ENCODE peak calls at places on chromosomes 7 and 10, in five cellular contexts. U is B cell; G is left ventricle myocardium inferior; J is CD8-positive, alpha-beta T cell; E is GM12865. D is an unnamed sample.

GRCh38 chr10:103197177-103197576 is 4.1 kb upstream of the NT5C2 start:
- DNase-seq in U (no peak), G (peak), E (no peak), J (no peak), D (no peak)

GRCh38 chr7:105224884-105225651 is 163.7 kb downstream of the SRPK2 start:
- DNase-seq in E (peak), J (no peak), G (no peak), U (no peak), D (peak)

GRCh38 chr10:103451091-103451801 is 924 bp downstream of the CALHM2 start:
- DNase-seq in U (peak), E (no peak), J (peak), G (peak), D (no peak)

GRCh38 chr7:115009736-115010435 is 88.0 kb downstream of the MDFIC start:
- DNase-seq in G (peak), E (no peak), J (no peak), U (no peak), D (no peak)

GRCh38 chr7:22433710-22434460 is 66.1 kb downstream of the STEAP1B start:
- DNase-seq in U (no peak), G (peak), J (no peak), E (no peak), D (no peak)

GRCh38 chr7:80114159-80114558 is 20.5 kb upstream of the GNAI1 start:
- DNase-seq in J (no peak), U (no peak), E (no peak), G (no peak), D (no peak)

GRCh38 chr7:18976715-18977466 is 140.5 kb downstream of the TWIST1 start:
- DNase-seq in U (no peak), G (no peak), J (no peak), E (no peak), D (no peak)

GRCh38 chr10:124741281-124741921 is 2.8 kb downstream of the FAM53B start:
- DNase-seq in E (peak), U (peak), J (peak), G (peak), D (no peak)

GRCh38 chr10:115402690-115403089 is 309.5 kb downstream of the ATRNL1 start:
- DNase-seq in J (no peak), E (no peak), G (no peak), U (no peak), D (no peak)

GRCh38 chr10:48444861-48445841 is 138.7 kb downstream of the MAPK8 start:
- DNase-seq in E (no peak), G (no peak), U (no peak), J (no peak), D (no peak)

GRCh38 chr10:116444527-116445142 is 17.0 kb downstream of the PNLIPRP3 start:
- DNase-seq in U (no peak), G (no peak), J (no peak), E (peak), D (no peak)

GRCh38 chr10:126455036-126455765 is 66.9 kb upstream of the ADAM12 start:
- DNase-seq in G (no peak), U (no peak), E (no peak), J (no peak), D (no peak)

GRCh38 chr7:41035788-41036187 is 667.1 kb downstream of the INHBA start:
- DNase-seq in G (no peak), J (no peak), U (no peak), E (no peak), D (no peak)

GRCh38 chr7:91940171-91940570 is 491 bp upstream of the AKAP9 start:
- DNase-seq in U (peak), J (peak), E (peak), G (no peak), D (no peak)

GRCh38 chr10:7192831-7193348 is 217.9 kb downstream of the SFMBT2 start:
- DNase-seq in E (no peak), G (no peak), U (peak), J (peak), D (no peak)

GRCh38 chr7:7237201-7237977 is 55.0 kb downstream of the C1GALT1 start:
- DNase-seq in E (no peak), U (no peak), J (no peak), G (no peak), D (no peak)

GRCh38 chr7:70935854-70936253 is 196.1 kb upstream of the GALNT17 start:
- DNase-seq in G (no peak), J (no peak), U (no peak), E (no peak), D (no peak)

GRCh38 chr10:117501460-117502035 is 41.0 kb upstream of the EMX2 start:
- DNase-seq in U (no peak), E (no peak), J (no peak), G (no peak), D (no peak)

GRCh38 chr10:129939416-129940275 is 24.4 kb downstream of the EBF3 start:
- DNase-seq in J (no peak), G (peak), U (no peak), E (no peak), D (no peak)

GRCh38 chr7:28224172-28224571 is 43.6 kb upstream of the JAZF1 start:
- DNase-seq in U (no peak), G (no peak), E (no peak), J (no peak), D (no peak)

GRCh38 chr7:50782376-50783208 is at the start of gene GRB10:
- DNase-seq in E (no peak), G (peak), J (no peak), U (peak), D (no peak)

GRCh38 chr10:132359305-132360040 is 27.5 kb downstream of the LRRC27 start:
- DNase-seq in J (no peak), E (no peak), G (peak), U (no peak), D (no peak)

GRCh38 chr10:129784286-129784685 is 179.8 kb downstream of the EBF3 start:
- DNase-seq in G (no peak), U (no peak), E (no peak), J (no peak), D (no peak)

GRCh38 chr10:43965918-43966570 is 317.4 kb upstream of the ZNF32 start:
- DNase-seq in G (no peak), U (no peak), J (no peak), E (no peak), D (no peak)

GRCh38 chr7:105210721-105211205 is 178.0 kb downstream of the SRPK2 start:
- DNase-seq in U (peak), E (peak), G (peak), J (no peak), D (peak)

GRCh38 chr10:35422236-35422635 is 85.9 kb downstream of the CCNY start:
- DNase-seq in U (no peak), E (no peak), J (no peak), G (no peak), D (no peak)

GRCh38 chr10:123522702-123523312 is 143.3 kb upstream of the GPR26 start:
- DNase-seq in G (no peak), U (no peak), E (peak), J (no peak), D (peak)

GRCh38 chr10:31000867-31001266 is 30.8 kb downstream of the ZNF438 start:
- DNase-seq in U (no peak), G (no peak), J (no peak), E (no peak), D (no peak)

GRCh38 chr10:44779511-44779910 is 131.6 kb upstream of the TMEM72 start:
- DNase-seq in U (no peak), E (no peak), G (no peak), J (no peak), D (no peak)

DNA sequence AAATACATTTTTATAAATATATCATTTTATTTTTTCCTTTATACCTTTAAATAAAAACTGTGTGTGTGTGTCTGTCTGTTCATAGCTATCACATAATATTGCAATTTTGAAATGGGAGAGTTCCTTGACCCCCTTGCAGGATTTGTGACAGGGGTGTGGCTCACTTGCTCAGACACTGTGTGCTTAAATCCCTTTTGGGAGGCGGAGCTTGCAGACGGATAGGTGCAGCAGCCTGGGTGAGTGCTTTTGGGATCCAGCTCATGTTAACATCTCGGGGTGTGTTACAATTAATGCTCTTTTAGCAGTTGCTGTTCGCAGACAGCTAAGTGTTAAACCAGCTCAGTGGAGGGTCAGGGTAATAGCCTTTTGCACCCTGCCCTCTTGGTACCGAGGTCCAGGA is 459.8 kb downstream of the IPMK start:
- DNase-seq in E (no peak), J (no peak), U (no peak), G (no peak), D (no peak)
- TF ChIP-seq CTCF in E (no peak), J (no peak), U (no peak), G (no peak), D (no peak)

GRCh38 chr10:82084904-82085303 is 209.9 kb downstream of the NRG3 start:
- DNase-seq in G (no peak), E (no peak), J (no peak), U (no peak), D (no peak)
- TF ChIP-seq CTCF in G (no peak), E (no peak), J (no peak), U (no peak), D (no peak)

GRCh38 chr10:121696854-121697253 is 98.6 kb upstream of the FGFR2 start:
- DNase-seq in G (no peak), U (no peak), E (peak), J (no peak), D (no peak)
- TF ChIP-seq CTCF in G (peak), U (peak), E (peak), J (no peak), D (peak)

DNA sequence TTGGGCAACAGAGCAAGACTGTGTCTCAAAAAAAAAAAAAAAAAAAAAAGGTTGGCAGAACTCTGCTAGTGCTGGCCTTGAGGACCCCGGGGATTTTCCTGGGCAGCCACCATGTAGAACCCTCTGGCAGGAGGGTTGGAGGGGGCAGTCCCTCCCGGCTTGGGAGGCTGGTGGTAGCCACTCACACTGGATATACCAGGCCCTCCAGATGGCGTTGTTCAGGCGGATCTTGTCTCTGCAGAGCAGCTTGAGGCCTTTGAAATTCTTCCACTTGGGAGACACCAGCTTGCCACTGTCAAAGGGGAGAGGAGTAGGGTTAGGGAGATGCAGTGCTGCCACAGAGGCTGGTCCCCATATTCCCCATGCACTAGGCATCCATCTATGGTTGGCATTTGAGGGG is 8.4 kb downstream of the MLXIPL start:
- DNase-seq in E (no peak), J (no peak), G (no peak), U (no peak), D (no peak)
- TF ChIP-seq CTCF in E (no peak), J (no peak), G (no peak), U (no peak), D (no peak)

GRCh38 chr10:84743483-84743882 is 415.1 kb downstream of the CCSER2 start:
- DNase-seq in E (peak), J (no peak), G (no peak), U (no peak), D (no peak)

GRCh38 chr10:84739641-84740040 is 411.3 kb downstream of the CCSER2 start:
- DNase-seq in U (no peak), G (no peak), J (no peak), E (no peak), D (no peak)
- TF ChIP-seq CTCF in U (no peak), G (no peak), J (no peak), E (no peak), D (no peak)

GRCh38 chr7:134210976-134211663 is 84.0 kb downstream of the LRGUK start:
- DNase-seq in G (no peak), J (no peak), E (no peak), U (no peak), D (no peak)

GRCh38 chr7:134210227-134210626 is 83.1 kb downstream of the LRGUK start:
- DNase-seq in G (no peak), J (no peak), U (no peak), E (no peak), D (no peak)

GRCh38 chr7:134209322-134210015 is 82.3 kb downstream of the LRGUK start:
- DNase-seq in E (no peak), G (no peak), J (no peak), U (no peak), D (no peak)

GRCh38 chr7:134212576-134213546 is 85.7 kb downstream of the LRGUK start:
- DNase-seq in J (no peak), E (no peak), U (no peak), G (no peak), D (no peak)

DNA sequence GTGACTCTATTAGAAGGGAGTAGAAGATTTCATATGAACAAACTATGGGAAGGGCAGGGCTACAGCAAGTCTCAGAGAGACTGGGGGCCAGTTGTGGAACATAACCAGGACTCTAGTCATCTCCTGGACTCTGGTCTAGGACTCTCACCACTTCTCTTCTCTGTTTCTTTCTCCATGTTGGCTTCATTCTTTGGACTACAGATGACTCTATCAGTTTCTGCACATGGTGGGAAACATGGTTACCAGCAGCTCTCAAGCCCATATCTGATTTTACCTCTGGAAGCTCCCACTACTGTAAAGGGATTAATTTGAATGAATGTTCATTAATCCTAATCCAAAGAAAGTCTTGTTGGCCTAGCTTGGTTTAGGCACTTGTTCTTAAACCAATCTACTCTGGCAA is 84.7 kb downstream of the LRGUK start:
- DNase-seq in E (no peak), J (no peak), G (no peak), U (no peak), D (no peak)
- TF ChIP-seq CTCF in E (no peak), J (no peak), G (no peak), U (no peak), D (no peak)

GRCh38 chr10:5424751-5425150 is 12.4 kb downstream of the NET1 start:
- DNase-seq in E (no peak), U (no peak), J (no peak), G (no peak), D (no peak)
- TF ChIP-seq CTCF in E (no peak), U (no peak), J (no peak), G (no peak), D (no peak)

GRCh38 chr10:14200645-14201534 is 129.8 kb downstream of the FRMD4A start:
- DNase-seq in G (no peak), U (no peak), J (no peak), E (peak), D (no peak)
- TF ChIP-seq CTCF in G (no peak), U (no peak), J (no peak), E (peak), D (peak)

GRCh38 chr10:62709200-62709599 is 95.3 kb upstream of the ADO start:
- DNase-seq in G (no peak), U (no peak), J (no peak), E (peak), D (no peak)

GRCh38 chr10:62705789-62706188 is 98.7 kb upstream of the ADO start:
- DNase-seq in U (no peak), G (no peak), E (no peak), J (no peak), D (no peak)

GRCh38 chr10:62707810-62708209 is 96.7 kb upstream of the ADO start:
- DNase-seq in E (peak), U (no peak), G (no peak), J (no peak), D (peak)

GRCh38 chr10:62708569-62708968 is 96.0 kb upstream of the ADO start:
- DNase-seq in E (peak), G (no peak), U (no peak), J (no peak), D (no peak)

DNA sequence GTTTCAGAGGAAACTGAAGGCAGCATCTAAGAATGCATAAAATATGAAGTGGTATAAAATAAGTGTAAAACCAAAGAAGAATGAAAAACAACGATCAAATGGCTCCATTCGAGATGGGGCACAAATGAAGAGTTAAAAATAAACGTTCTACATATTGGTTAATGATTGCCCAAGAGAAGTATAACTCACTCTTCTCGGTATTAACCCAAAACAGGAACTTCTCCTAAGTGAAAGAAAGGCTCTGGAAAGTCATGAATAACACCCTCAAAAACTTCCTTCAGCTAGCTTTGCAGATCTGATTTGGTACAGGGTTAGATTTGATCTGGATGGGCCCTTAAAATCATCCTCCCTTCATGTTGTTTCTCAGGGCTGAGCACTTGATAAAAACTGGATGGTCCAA is 94.3 kb upstream of the ADO start:
- DNase-seq in E (no peak), U (no peak), J (no peak), G (no peak), D (no peak)
- TF ChIP-seq CTCF in E (no peak), U (no peak), J (no peak), G (no peak), D (no peak)

GRCh38 chr10:70352401-70353097 is 29.9 kb downstream of the LRRC20 start:
- DNase-seq in J (no peak), G (no peak), E (no peak), U (no peak), D (no peak)
- TF ChIP-seq CTCF in J (no peak), G (no peak), E (no peak), U (no peak), D (no peak)